ENCODE peak calls at places on chromosome 6, in five cellular contexts. One of them, this sample, is unnamed.

GRCh38 chr6:155916870-155917624 is 461.4 kb upstream of the NOX3 start:
- DNase-seq in A549: no peak
- DNase-seq in GM23248: no peak
- DNase-seq in HepG2: no peak
- DNase-seq in IMR-90: no peak
- DNase-seq in this sample: no peak

GRCh38 chr6:99611148-99611547 is 4.5 kb downstream of the PRDM13 start:
- DNase-seq in A549: no peak
- DNase-seq in GM23248: no peak
- DNase-seq in HepG2: no peak
- DNase-seq in IMR-90: peak
- DNase-seq in this sample: no peak

GRCh38 chr6:42392871-42393270 is 58.9 kb downstream of the TRERF1 start:
- DNase-seq in A549: no peak
- DNase-seq in GM23248: no peak
- DNase-seq in HepG2: no peak
- DNase-seq in IMR-90: no peak
- DNase-seq in this sample: no peak

GRCh38 chr6:110063864-110064263 is 85.8 kb downstream of the GPR6 start:
- DNase-seq in A549: no peak
- DNase-seq in GM23248: no peak
- DNase-seq in HepG2: no peak
- DNase-seq in IMR-90: no peak
- DNase-seq in this sample: no peak

GRCh38 chr6:126672654-126673053 is 332.7 kb downstream of the CENPW start:
- DNase-seq in A549: no peak
- DNase-seq in GM23248: peak
- DNase-seq in HepG2: no peak
- DNase-seq in IMR-90: no peak
- DNase-seq in this sample: no peak

GRCh38 chr6:53281518-53282215 is 67.1 kb downstream of the ELOVL5 start:
- DNase-seq in A549: no peak
- DNase-seq in GM23248: no peak
- DNase-seq in HepG2: no peak
- DNase-seq in IMR-90: no peak
- DNase-seq in this sample: no peak

GRCh38 chr6:108707328-108707976 is 140.8 kb upstream of the ARMC2 start:
- DNase-seq in A549: no peak
- DNase-seq in GM23248: no peak
- DNase-seq in HepG2: peak
- DNase-seq in IMR-90: peak
- DNase-seq in this sample: no peak

GRCh38 chr6:114558153-114558552 is 215.3 kb upstream of the HS3ST5 start:
- DNase-seq in A549: no peak
- DNase-seq in GM23248: no peak
- DNase-seq in HepG2: no peak
- DNase-seq in IMR-90: no peak
- DNase-seq in this sample: no peak

GRCh38 chr6:170108456-170108855 is 182.4 kb downstream of the DLL1 start:
- DNase-seq in A549: no peak
- DNase-seq in GM23248: no peak
- DNase-seq in HepG2: no peak
- DNase-seq in IMR-90: no peak
- DNase-seq in this sample: no peak

DNA sequence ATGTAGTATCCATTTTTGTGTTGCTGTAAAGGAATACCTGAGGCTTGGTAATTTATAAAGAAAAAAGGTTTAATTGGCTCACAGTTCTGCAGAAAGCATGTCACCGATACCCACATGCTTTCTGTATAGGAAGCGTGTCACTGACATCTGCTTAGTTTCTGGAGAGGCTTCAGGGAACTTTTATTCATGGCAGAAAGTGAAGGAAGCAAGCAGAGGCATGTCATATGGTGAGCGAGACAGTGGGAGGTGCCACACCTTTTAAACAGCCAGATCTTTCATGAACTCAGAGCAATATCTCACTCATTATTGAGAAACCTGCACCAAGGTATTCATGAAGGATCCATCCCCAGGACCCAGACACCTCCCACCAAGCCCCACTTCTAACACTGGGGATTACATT is 3.5 kb downstream of the SUMO4 start:
- DNase-seq in A549: no peak
- DNase-seq in GM23248: no peak
- DNase-seq in HepG2: no peak
- DNase-seq in IMR-90: no peak
- DNase-seq in this sample: peak
- H3K4me2 ChIP-seq in A549: no peak
- H3K4me2 ChIP-seq in GM23248: no peak
- H3K4me2 ChIP-seq in HepG2: no peak
- H3K4me2 ChIP-seq in IMR-90: no peak
- H3K4me2 ChIP-seq in this sample: no peak

GRCh38 chr6:130600880-130601341 is 226.3 kb upstream of the SMLR1 start:
- DNase-seq in A549: no peak
- DNase-seq in GM23248: peak
- DNase-seq in HepG2: no peak
- DNase-seq in IMR-90: peak
- DNase-seq in this sample: peak
- H3K4me2 ChIP-seq in A549: no peak
- H3K4me2 ChIP-seq in GM23248: peak
- H3K4me2 ChIP-seq in HepG2: no peak
- H3K4me2 ChIP-seq in IMR-90: no peak
- H3K4me2 ChIP-seq in this sample: peak

DNA sequence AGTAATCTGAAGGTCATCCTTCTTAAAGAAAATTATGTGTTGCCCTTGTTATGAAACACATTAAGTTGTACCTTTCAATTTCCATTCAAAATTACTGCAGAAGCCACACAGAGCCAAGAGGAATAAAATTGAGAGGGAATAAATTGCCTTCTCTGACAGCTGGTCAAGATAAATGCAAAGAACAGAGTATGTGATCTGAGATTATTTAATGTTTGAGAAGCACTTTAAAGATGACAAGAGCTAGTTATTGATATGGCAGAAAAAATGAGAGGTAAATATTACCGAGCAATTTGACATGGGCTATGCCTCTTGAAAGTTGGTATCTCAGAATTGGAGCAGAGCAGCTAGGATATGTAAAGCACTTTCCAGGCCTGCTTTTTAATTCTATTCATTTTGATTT is 61.5 kb downstream of the TRDN start:
- DNase-seq in A549: no peak
- DNase-seq in GM23248: no peak
- DNase-seq in HepG2: no peak
- DNase-seq in IMR-90: no peak
- DNase-seq in this sample: no peak
- H3K4me2 ChIP-seq in A549: no peak
- H3K4me2 ChIP-seq in GM23248: no peak
- H3K4me2 ChIP-seq in HepG2: no peak
- H3K4me2 ChIP-seq in IMR-90: no peak
- H3K4me2 ChIP-seq in this sample: no peak

GRCh38 chr6:7219310-7219709 is 93.7 kb downstream of the SSR1 start:
- DNase-seq in A549: no peak
- DNase-seq in GM23248: peak
- DNase-seq in HepG2: peak
- DNase-seq in IMR-90: peak
- DNase-seq in this sample: peak

GRCh38 chr6:7215140-7215539 is 97.9 kb downstream of the SSR1 start:
- DNase-seq in A549: no peak
- DNase-seq in GM23248: no peak
- DNase-seq in HepG2: peak
- DNase-seq in IMR-90: peak
- DNase-seq in this sample: no peak

GRCh38 chr6:7216941-7217621 is 95.9 kb downstream of the SSR1 start:
- DNase-seq in A549: no peak
- DNase-seq in GM23248: no peak
- DNase-seq in HepG2: no peak
- DNase-seq in IMR-90: no peak
- DNase-seq in this sample: peak

GRCh38 chr6:7215798-7216231 is 97.2 kb downstream of the SSR1 start:
- DNase-seq in A549: no peak
- DNase-seq in GM23248: no peak
- DNase-seq in HepG2: no peak
- DNase-seq in IMR-90: no peak
- DNase-seq in this sample: no peak

GRCh38 chr6:7218586-7218985 is 94.4 kb downstream of the SSR1 start:
- DNase-seq in A549: no peak
- DNase-seq in GM23248: no peak
- DNase-seq in HepG2: no peak
- DNase-seq in IMR-90: no peak
- DNase-seq in this sample: no peak
- H3K4me2 ChIP-seq in A549: no peak
- H3K4me2 ChIP-seq in GM23248: no peak
- H3K4me2 ChIP-seq in HepG2: no peak
- H3K4me2 ChIP-seq in IMR-90: no peak
- H3K4me2 ChIP-seq in this sample: no peak

GRCh38 chr6:89084542-89084941 is 4.0 kb downstream of the PNRC1 start:
- DNase-seq in A549: no peak
- DNase-seq in GM23248: no peak
- DNase-seq in HepG2: no peak
- DNase-seq in IMR-90: no peak
- DNase-seq in this sample: no peak
- H3K4me2 ChIP-seq in A549: peak
- H3K4me2 ChIP-seq in GM23248: peak
- H3K4me2 ChIP-seq in HepG2: peak
- H3K4me2 ChIP-seq in IMR-90: peak
- H3K4me2 ChIP-seq in this sample: no peak

GRCh38 chr6:154412106-154412820 is 55.7 kb upstream of the IPCEF1 start:
- DNase-seq in A549: no peak
- DNase-seq in GM23248: peak
- DNase-seq in HepG2: no peak
- DNase-seq in IMR-90: peak
- DNase-seq in this sample: no peak

GRCh38 chr6:154410215-154410614 is 53.6 kb upstream of the IPCEF1 start:
- DNase-seq in A549: no peak
- DNase-seq in GM23248: no peak
- DNase-seq in HepG2: no peak
- DNase-seq in IMR-90: no peak
- DNase-seq in this sample: peak

GRCh38 chr6:154411076-154411475 is 54.5 kb upstream of the IPCEF1 start:
- DNase-seq in A549: no peak
- DNase-seq in GM23248: no peak
- DNase-seq in HepG2: no peak
- DNase-seq in IMR-90: no peak
- DNase-seq in this sample: no peak

GRCh38 chr6:154408906-154409500 is 52.4 kb upstream of the IPCEF1 start:
- DNase-seq in A549: peak
- DNase-seq in GM23248: peak
- DNase-seq in HepG2: no peak
- DNase-seq in IMR-90: peak
- DNase-seq in this sample: no peak

GRCh38 chr6:154410619-154411044 is 54.0 kb upstream of the IPCEF1 start:
- DNase-seq in A549: peak
- DNase-seq in GM23248: peak
- DNase-seq in HepG2: peak
- DNase-seq in IMR-90: peak
- DNase-seq in this sample: peak
- H3K4me2 ChIP-seq in A549: peak
- H3K4me2 ChIP-seq in GM23248: peak
- H3K4me2 ChIP-seq in HepG2: no peak
- H3K4me2 ChIP-seq in IMR-90: peak
- H3K4me2 ChIP-seq in this sample: peak

DNA sequence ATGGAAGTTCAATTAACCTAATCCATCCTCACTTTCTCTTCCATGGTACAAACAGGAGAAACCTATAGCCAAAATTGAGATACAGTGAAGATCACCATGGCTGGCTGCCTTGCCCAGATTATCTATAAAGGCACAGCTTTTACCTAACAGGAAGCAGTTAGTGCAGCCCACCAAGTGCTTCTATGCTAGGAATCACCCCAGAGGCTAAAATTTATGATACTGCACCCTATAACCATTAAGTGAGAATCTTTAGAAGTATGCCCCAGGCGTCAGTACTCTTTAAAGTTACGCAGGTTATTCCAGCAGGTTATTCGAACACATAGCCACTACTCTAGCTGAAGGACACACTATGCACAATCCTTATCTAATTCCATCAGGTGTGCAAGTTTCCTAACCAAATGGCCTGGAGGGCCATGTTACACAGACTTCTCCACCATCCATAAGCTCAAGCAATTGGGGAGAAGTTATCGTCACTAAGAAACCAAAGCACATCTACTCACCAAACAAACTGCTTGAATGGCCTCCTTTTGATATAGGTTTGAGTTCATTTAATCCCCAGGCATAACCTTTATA is 43.1 kb downstream of the MAN1A1 start:
- DNase-seq in A549: no peak
- DNase-seq in GM23248: no peak
- DNase-seq in HepG2: no peak
- DNase-seq in IMR-90: no peak
- DNase-seq in this sample: no peak
- H3K4me2 ChIP-seq in A549: no peak
- H3K4me2 ChIP-seq in GM23248: no peak
- H3K4me2 ChIP-seq in HepG2: no peak
- H3K4me2 ChIP-seq in IMR-90: no peak
- H3K4me2 ChIP-seq in this sample: no peak

DNA sequence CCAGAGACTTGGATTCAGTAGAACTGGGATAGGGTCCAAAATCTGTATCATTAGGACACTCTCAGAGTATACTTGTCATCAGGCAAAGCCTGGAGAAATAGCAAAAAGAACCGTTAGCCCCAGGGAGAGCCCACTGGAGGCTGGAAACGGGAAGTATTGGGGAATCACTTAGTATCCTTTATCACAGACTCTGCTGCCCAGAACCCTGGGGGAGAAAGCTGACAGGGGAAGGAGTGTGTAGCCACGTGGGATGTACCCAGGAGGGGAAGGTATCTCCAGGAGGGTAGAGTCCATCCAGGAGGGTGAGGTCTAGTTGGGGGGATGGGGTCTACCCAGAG is 107.2 kb downstream of the LY86 start:
- DNase-seq in A549: no peak
- DNase-seq in GM23248: peak
- DNase-seq in HepG2: no peak
- DNase-seq in IMR-90: no peak
- DNase-seq in this sample: no peak
- H3K4me2 ChIP-seq in A549: no peak
- H3K4me2 ChIP-seq in GM23248: peak
- H3K4me2 ChIP-seq in HepG2: no peak
- H3K4me2 ChIP-seq in IMR-90: no peak
- H3K4me2 ChIP-seq in this sample: no peak

This sample was measured in mammary epithelial cell.